ENCODE peak calls at places on chromosomes 16 and 17, in seven cellular contexts. O is K562, V is H1, N is HCT116, W is SK-N-SH, T is HepG2, Z is GM12878. B is an unnamed sample.
A peak's percentile ranks its signal among the peaks of the same experiment; 100 is the strongest.

GRCh38 chr17:4607773-4608187 is 23.5 kb downstream of the SMTNL2 start:
- DNase-seq in O (no peak), V (no peak), N (no peak), W (no peak), T (no peak), Z (no peak), B (no peak)

GRCh38 chr17:80034977-80035686 is 540 bp downstream of the TBC1D16 start:
- DNase-seq in O (no peak), V (no peak), N (no peak), W (no peak), T (no peak), Z (no peak), B (no peak)

GRCh38 chr16:10269632-10270031 is 87.4 kb upstream of the GRIN2A start:
- DNase-seq in O (no peak), V (no peak), N (no peak), W (no peak), T (peak; percentile 86), Z (no peak), B (no peak)

GRCh38 chr17:31052187-31052889 is 42.4 kb upstream of the NF1 start:
- DNase-seq in O (peak; percentile 63), V (no peak), N (peak; percentile 42), W (no peak), T (peak; percentile 35), Z (no peak), B (no peak)

GRCh38 chr17:70168044-70168978 is 1.0 kb upstream of the KCNJ2 start:
- DNase-seq in O (peak; percentile 19), V (peak; percentile 10), N (no peak), W (peak; percentile 81), T (no peak), Z (no peak), B (peak; percentile 32)

GRCh38 chr16:80837421-80838263 is 33.2 kb upstream of the CDYL2 start:
- DNase-seq in O (no peak), V (no peak), N (no peak), W (no peak), T (no peak), Z (no peak), B (no peak)

GRCh38 chr16:85592700-85593502 is 20.2 kb upstream of the GSE1 start:
- DNase-seq in O (peak; percentile 75), V (no peak), N (no peak), W (no peak), T (no peak), Z (no peak), B (no peak)

GRCh38 chr16:20866161-20866772 is 33.9 kb downstream of the DCUN1D3 start:
- DNase-seq in O (peak; percentile 53), V (no peak), N (peak; percentile 78), W (peak; percentile 35), T (peak; percentile 55), Z (no peak), B (no peak)

GRCh38 chr17:9256361-9256943 is 235.1 kb downstream of the NTN1 start:
- DNase-seq in O (no peak), V (no peak), N (no peak), W (no peak), T (no peak), Z (no peak), B (no peak)

GRCh38 chr16:88972349-88972748 is 4.7 kb downstream of the CBFA2T3 start:
- DNase-seq in O (no peak), V (no peak), N (no peak), W (peak; percentile 73), T (no peak), Z (no peak), B (no peak)

GRCh38 chr16:84643180-84643583 is 5.1 kb upstream of the KLHL36 start:
- DNase-seq in O (no peak), V (no peak), N (no peak), W (no peak), T (peak; percentile 35), Z (no peak), B (no peak)

GRCh38 chr17:15414502-15415348 is 52.7 kb downstream of the CDRT4 start:
- DNase-seq in O (no peak), V (no peak), N (no peak), W (no peak), T (no peak), Z (no peak), B (no peak)

GRCh38 chr16:66274335-66275110 is 92.0 kb upstream of the CDH5 start:
- DNase-seq in O (no peak), V (no peak), N (peak; percentile 32), W (peak; percentile 45), T (peak; percentile 20), Z (no peak), B (no peak)

GRCh38 chr17:77214743-77215142 is 74.0 kb downstream of the SEC14L1 start:
- DNase-seq in O (no peak), V (peak; percentile 27), N (peak; percentile 56), W (peak; percentile 77), T (peak; percentile 65), Z (no peak), B (no peak)

GRCh38 chr17:38619937-38620550 is 14.3 kb upstream of the SRCIN1 start:
- DNase-seq in O (no peak), V (no peak), N (no peak), W (no peak), T (no peak), Z (no peak), B (no peak)

GRCh38 chr16:58492066-58492465 is 7.9 kb upstream of the NDRG4 start:
- DNase-seq in O (no peak), V (no peak), N (no peak), W (no peak), T (no peak), Z (no peak), B (no peak)

GRCh38 chr16:52555572-52555971 is 8.6 kb upstream of the TOX3 start:
- DNase-seq in O (no peak), V (no peak), N (no peak), W (no peak), T (no peak), Z (no peak), B (no peak)

GRCh38 chr17:43615330-43615729 is 46.4 kb downstream of the MEOX1 start:
- DNase-seq in O (no peak), V (no peak), N (no peak), W (no peak), T (no peak), Z (no peak), B (no peak)

GRCh38 chr17:82892869-82893565 is 53.2 kb upstream of the ZNF750 start:
- DNase-seq in O (no peak), V (no peak), N (no peak), W (no peak), T (no peak), Z (no peak), B (no peak)

GRCh38 chr17:6163632-6164319 is 93.6 kb downstream of the WSCD1 start:
- DNase-seq in O (no peak), V (no peak), N (no peak), W (no peak), T (no peak), Z (no peak), B (no peak)

GRCh38 chr16:65497571-65497970 is 375.7 kb upstream of the CDH11 start:
- DNase-seq in O (no peak), V (no peak), N (no peak), W (no peak), T (no peak), Z (no peak), B (no peak)

GRCh38 chr17:68011199-68011665 is 15.0 kb upstream of the C17orf58 start:
- DNase-seq in O (peak; percentile 74), V (no peak), N (no peak), W (peak; percentile 78), T (peak; percentile 39), Z (no peak), B (no peak)

GRCh38 chr16:83136419-83136818 is 509.6 kb downstream of the CDH13 start:
- DNase-seq in O (no peak), V (no peak), N (no peak), W (no peak), T (no peak), Z (no peak), B (no peak)
- H3K4me1 ChIP-seq in O (no peaks in the 10 kb centered on the region), V (no peaks in the 10 kb centered on the region), N (no peaks in the 10 kb centered on the region), W (no peaks in the 10 kb centered on the region), T (peaks cover 25% of the 10 kb centered on the region), Z (no peaks in the 10 kb centered on the region), B (peaks cover 3% of the 10 kb centered on the region)

DNA sequence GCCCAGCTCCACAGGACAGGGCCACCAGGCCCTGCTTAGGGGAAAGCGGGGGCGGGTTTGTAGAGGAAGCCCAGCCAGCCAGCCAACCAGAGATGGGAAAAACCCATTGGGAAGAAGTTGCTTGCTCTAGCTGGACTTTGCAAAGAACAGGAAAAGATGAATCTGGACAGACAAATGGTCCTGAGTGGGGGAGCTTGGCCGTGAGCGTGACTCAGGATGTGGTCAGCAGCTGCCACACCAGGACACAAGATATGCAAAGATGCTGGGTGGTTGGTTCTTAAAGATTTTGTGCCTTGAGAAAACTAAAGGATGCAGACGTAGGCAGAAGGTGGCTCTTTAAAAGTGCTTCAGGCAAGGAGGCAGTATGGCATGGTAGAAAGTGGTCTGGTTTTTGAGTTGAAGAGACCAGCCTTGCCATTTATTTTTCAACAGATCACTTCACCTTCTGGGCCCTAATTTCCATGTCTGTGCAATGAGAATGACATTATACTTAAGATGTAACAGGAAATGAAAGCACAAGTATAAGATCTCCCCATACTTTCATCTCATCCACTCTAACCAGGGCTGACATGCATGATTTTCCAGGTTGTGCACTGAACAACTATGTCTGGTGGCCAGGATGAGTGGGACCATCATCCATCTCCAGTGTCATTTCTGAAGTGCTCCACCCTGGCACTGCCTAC is 27.8 kb upstream of the HEATR6 start:
- DNase-seq in O (no peak), V (no peak), N (no peak), W (no peak), T (no peak), Z (no peak), B (no peak)
- TF ChIP-seq SIN3A in O (no peak), V (no peak), N (no peak), W (no peak), T (no peak), Z (no peak), B (no peak)

GRCh38 chr17:37247825-37248224 is 128.0 kb upstream of the C17orf78 start:
- DNase-seq in O (no peak), V (no peak), N (no peak), W (no peak), T (no peak), Z (no peak), B (no peak)

GRCh38 chr17:37240381-37240780 is 135.4 kb upstream of the C17orf78 start:
- DNase-seq in O (no peak), V (no peak), N (no peak), W (no peak), T (no peak), Z (no peak), B (no peak)

DNA sequence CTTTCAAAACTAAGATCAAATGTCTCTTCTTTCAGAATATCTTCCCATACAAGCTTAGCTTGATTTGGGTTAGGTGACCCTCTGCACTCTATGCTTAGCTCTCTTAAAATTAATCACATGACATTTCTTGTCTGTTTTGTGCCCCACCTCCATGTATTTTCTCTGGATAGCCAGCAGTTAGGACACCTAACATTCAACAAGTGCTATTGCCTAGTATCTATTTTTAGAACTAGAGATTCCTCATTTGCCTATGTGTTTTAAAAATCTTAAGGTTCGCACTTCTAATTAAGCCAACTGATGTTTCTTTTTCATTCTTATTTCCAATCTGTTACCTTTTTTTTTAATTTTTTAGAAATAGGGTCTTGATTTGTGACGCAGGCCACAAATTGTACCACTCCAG is 129.7 kb upstream of the C17orf78 start:
- DNase-seq in O (no peak), V (no peak), N (no peak), W (no peak), T (no peak), Z (no peak), B (no peak)
- H3K4me1 ChIP-seq in O (no peaks in the 10 kb centered on the region), V (no peaks in the 10 kb centered on the region), N (no peaks in the 10 kb centered on the region), W (no peaks in the 10 kb centered on the region), T (no peaks in the 10 kb centered on the region), Z (peaks cover 3% of the 10 kb centered on the region), B (no peaks in the 10 kb centered on the region)

GRCh38 chr16:75250809-75251279 is 580 bp downstream of the BCAR1 start:
- DNase-seq in O (peak; percentile 80), V (no peak), N (no peak), W (peak; percentile 89), T (peak; percentile 70), Z (no peak), B (no peak)
- TF ChIP-seq SIN3A in O (no peak), V (no peak), N (no peak), W (no peak), T (peak; percentile 38), Z (no peak), B (no peak)

B was measured in Panc1.